ENCODE peak calls at places on chromosomes 3 and 15, in nine cellular contexts. Z is psoas muscle; E is iPS DF 6.9; P is endothelial cell of umbilical vein; B is IMR-90; M is heart left ventricle; O is spleen; C is CD4-positive, CD25-positive, alpha-beta regulatory T cell; X is stomach. G is an unnamed sample.
A peak's percentile ranks its signal among the peaks of the same experiment; 100 is the strongest.

GRCh38 chr15:66023322-66023972 is 154.2 kb downstream of the RAB11A start:
- DNase-seq in B (no peak), E (no peak), P (no peak), O (no peak), M (no peak), X (no peak), Z (no peak), C (no peak), G (no peak)

GRCh38 chr3:177823701-177824189 is 626.5 kb upstream of the TBL1XR1 start:
- DNase-seq in B (no peak), C (no peak), E (no peak), M (no peak), P (no peak), Z (no peak), X (no peak), O (no peak), G (no peak)

GRCh38 chr3:191961036-191961435 is 500.1 kb downstream of the PYDC2 start:
- DNase-seq in O (no peak), P (no peak), C (no peak), Z (no peak), B (no peak), X (no peak), M (no peak), E (no peak), G (no peak)

GRCh38 chr3:41900265-41900664 is 61.6 kb downstream of the ULK4 start:
- DNase-seq in B (peak; percentile 44), E (no peak), P (peak; percentile 68), X (no peak), O (no peak), M (no peak), Z (no peak), C (no peak), G (no peak)

GRCh38 chr3:170331143-170331542 is 26.4 kb upstream of the SKIL start:
- DNase-seq in P (peak; percentile 93), Z (no peak), B (no peak), C (no peak), X (peak; percentile 84), E (no peak), M (no peak), O (no peak), G (no peak)

GRCh38 chr3:38165722-38166387 is 518 bp downstream of the OXSR1 start:
- DNase-seq in P (no peak), E (no peak), B (peak; percentile 46), C (no peak), O (no peak), Z (no peak), M (peak; percentile 70), X (no peak), G (peak; percentile 81)

GRCh38 chr3:81699921-81700320 is 61.5 kb downstream of the GBE1 start:
- DNase-seq in X (no peak), Z (no peak), O (no peak), E (no peak), M (no peak), B (no peak), P (no peak), C (no peak), G (no peak)

GRCh38 chr3:50562866-50563265 is 4.7 kb downstream of the C3orf18 start:
- DNase-seq in X (no peak), M (no peak), O (no peak), Z (no peak), P (no peak), C (no peak), B (peak; percentile 49), E (no peak), G (no peak)

GRCh38 chr15:65377105-65377975 is 462 bp downstream of the IGDCC3 start:
- DNase-seq in O (no peak), P (peak; percentile 21), Z (no peak), M (no peak), X (no peak), C (no peak), E (no peak), B (no peak), G (no peak)

GRCh38 chr15:81001180-81002003 is 669 bp downstream of the TLNRD1 start:
- DNase-seq in Z (peak; percentile 75), P (peak; percentile 55), X (peak; percentile 65), B (peak; percentile 35), M (peak; percentile 78), C (peak; percentile 48), E (no peak), O (peak; percentile 92), G (peak; percentile 77)

GRCh38 chr15:89377842-89378698 is 43.4 kb upstream of the POLG start:
- DNase-seq in M (no peak), O (peak; percentile 68), P (no peak), X (no peak), E (no peak), Z (no peak), B (no peak), C (no peak), G (no peak)

GRCh38 chr3:77372634-77373346 is 332.9 kb downstream of the ROBO2 start:
- DNase-seq in E (no peak), M (no peak), P (no peak), B (no peak), C (no peak), O (no peak), Z (no peak), X (no peak), G (no peak)

DNA sequence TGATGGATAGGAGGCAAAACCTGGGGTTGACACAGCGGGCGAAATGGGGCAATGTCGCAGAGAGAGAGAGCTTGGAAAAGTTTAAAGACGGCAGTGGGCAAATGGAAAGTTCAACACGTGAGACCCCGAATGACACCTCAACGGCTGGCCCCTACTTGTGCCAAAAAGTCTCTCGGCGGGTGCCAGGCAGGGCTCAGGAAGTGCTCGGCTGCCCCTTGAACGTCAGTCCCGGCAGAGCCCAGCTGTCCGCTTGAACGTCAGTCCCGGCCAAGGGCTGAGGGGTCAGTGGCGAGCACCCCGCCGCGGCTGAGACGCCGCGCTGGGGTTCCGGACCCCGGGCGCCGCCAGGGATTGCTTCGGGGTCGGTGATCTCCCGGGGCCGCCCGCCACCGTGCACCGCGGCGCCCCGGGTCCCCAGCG is 638 bp downstream of the EOGT start:
- DNase-seq in Z (peak; percentile 87), B (peak; percentile 67), P (peak; percentile 65), E (no peak), C (no peak), O (peak; percentile 87), X (peak; percentile 53), M (peak; percentile 64), G (peak; percentile 78)
- H3K4me3 ChIP-seq in Z (peak overlapping the region; percentile 97), B (peak overlapping the region; percentile 66), P (peak overlapping the region; percentile 76), E (peak overlapping the region; percentile 72), C (peak overlapping the region; percentile 73), O (peak overlapping the region; percentile 74), X (peak overlapping the region; percentile 66), M (peak overlapping the region; percentile 73), G (peak overlapping the region; percentile 79)

GRCh38 chr3:196902296-196902695 is 34.6 kb downstream of the SENP5 start:
- DNase-seq in O (no peak), P (no peak), X (no peak), E (no peak), Z (no peak), C (no peak), M (no peak), B (no peak), G (no peak)
- H3K4me1 ChIP-seq in O (no peaks in the 10 kb centered on the region), P (no peaks in the 10 kb centered on the region), X (no peaks in the 10 kb centered on the region), E (no peaks in the 10 kb centered on the region), Z (no peaks in the 10 kb centered on the region), C (no peaks in the 10 kb centered on the region), M (no peaks in the 10 kb centered on the region), B (peaks cover under 1% of the 10 kb centered on the region), G (no peaks in the 10 kb centered on the region)

GRCh38 chr15:40952301-40952900 is 870 bp upstream of the CHAC1 start:
- DNase-seq in M (no peak), C (no peak), O (peak; percentile 74), B (no peak), Z (no peak), P (no peak), E (no peak), X (no peak), G (peak; percentile 34)

GRCh38 chr15:40952901-40953712 is at the start of gene CHAC1:
- DNase-seq in E (peak; percentile 95), M (peak; percentile 94), O (peak; percentile 98), Z (peak; percentile 97), C (peak; percentile 93), B (peak; percentile 96), P (peak; percentile 98), X (peak; percentile 98), G (peak; percentile 98)

GRCh38 chr15:40948706-40949473 is 4.4 kb upstream of the CHAC1 start:
- DNase-seq in Z (no peak), X (no peak), C (no peak), O (peak; percentile 51), M (no peak), P (no peak), E (no peak), B (no peak), G (no peak)

GRCh38 chr15:40951764-40952163 is 1.5 kb upstream of the CHAC1 start:
- DNase-seq in O (no peak), Z (no peak), X (no peak), P (no peak), C (no peak), E (no peak), M (no peak), B (no peak), G (no peak)

DNA sequence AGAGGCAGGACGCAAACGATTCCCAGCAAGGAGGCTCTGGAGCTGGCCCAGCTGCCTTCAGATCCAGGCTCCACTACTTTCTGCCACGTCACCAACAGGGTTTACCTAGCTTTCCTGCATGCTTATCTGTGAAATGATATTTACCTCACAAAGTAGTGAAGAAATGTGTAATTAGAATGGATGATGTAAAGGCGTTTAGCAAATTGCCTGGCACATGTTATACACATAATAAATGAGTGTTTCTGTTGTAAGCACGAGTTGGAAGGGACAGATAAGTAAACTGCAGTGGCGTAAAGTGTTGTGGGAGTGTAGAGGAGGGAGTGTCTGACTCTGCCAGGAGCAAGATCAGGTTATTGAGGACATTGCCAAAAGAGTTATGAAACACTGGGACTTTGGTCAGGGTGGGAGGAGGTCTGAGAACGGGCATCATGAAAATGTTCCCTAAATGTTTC is 3.5 kb upstream of the CHAC1 start:
- DNase-seq in B (no peak), C (no peak), E (no peak), X (peak; percentile 76), P (no peak), M (no peak), Z (no peak), O (peak; percentile 6), G (no peak)
- H3K27ac ChIP-seq in B (no peak overlapping the region), C (no peak overlapping the region), E (no peak overlapping the region), X (peak overlapping the region; percentile 49), P (no peak overlapping the region), M (no peak overlapping the region), Z (peak overlapping the region; percentile 47), O (no peak overlapping the region), G (peak overlapping the region; percentile 68)

DNA sequence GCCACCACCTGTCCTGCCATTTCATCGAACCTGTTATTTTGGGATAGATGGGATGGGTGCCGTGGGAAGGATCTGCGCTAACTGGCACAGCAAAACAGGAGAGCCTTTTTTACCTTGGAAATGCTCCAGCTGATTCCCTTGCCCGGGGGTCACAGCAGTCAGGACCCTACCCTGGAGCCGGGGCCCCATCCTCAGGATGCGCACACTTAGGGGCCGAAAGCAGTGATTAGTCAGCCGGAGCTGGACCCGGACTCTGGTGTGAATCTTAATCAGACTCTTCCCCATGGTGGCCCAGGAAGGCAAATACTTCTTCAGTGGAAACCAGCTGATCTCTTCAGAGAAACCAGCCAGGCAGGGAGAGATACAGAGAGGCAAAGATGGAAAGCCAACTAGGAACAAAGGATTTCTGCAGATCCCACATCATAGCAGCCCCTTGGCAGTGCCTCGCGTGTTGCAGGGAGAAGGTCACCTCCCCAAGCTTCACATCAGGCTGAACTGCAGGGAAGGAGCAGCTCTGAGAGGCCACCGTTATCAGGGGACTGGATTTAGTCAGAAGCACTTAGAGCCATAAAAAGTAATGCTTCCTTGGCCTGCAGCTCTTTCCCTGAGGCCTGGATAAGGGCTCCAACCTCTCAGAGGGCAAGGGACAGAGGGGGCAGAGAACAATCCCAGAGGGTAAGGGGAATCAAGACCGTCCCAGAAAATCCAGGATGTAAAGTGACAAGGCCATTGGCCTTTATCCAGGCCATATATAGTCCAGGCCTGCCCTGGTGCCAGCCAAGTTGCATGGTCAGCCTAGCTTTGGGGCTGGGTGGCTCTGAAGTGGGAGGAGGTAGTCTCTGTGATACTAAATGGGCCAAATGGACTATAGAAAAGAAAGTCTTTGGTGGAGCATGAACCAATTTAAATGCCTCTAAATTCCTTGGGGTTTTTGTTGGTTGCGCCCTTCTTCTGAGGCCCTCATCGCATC is 52.9 kb downstream of the WDR76 start:
- DNase-seq in P (no peak), B (no peak), M (peak; percentile 68), C (no peak), Z (no peak), E (no peak), O (no peak), X (no peak), G (no peak)
- H3K4me3 ChIP-seq in P (no peak overlapping the region), B (no peak overlapping the region), M (peak overlapping the region; percentile 36), C (no peak overlapping the region), Z (no peak overlapping the region), E (no peak overlapping the region), O (no peak overlapping the region), X (no peak overlapping the region), G (no peak overlapping the region)

G was measured in lower lobe of right lung.